ENCODE peak calls at places on chromosome 7, in four cellular contexts. L, P, M and R are unnamed samples.

GRCh38 chr7:27064169-27064568 is 31.6 kb downstream of the HOXA1 start:
- DNase-seq in L (no peak), P (no peak), M (no peak), R (no peak)

GRCh38 chr7:17234398-17235021 is 63.9 kb upstream of the AHR start:
- DNase-seq in L (no peak), P (peak; percentile 71), M (peak; percentile 76), R (peak; percentile 56)

GRCh38 chr7:151608031-151608551 is 88.4 kb upstream of the RHEB start:
- DNase-seq in L (no peak), P (no peak), M (no peak), R (no peak)

GRCh38 chr7:83794834-83795233 is 145.9 kb upstream of the SEMA3E start:
- DNase-seq in L (no peak), P (no peak), M (no peak), R (no peak)

GRCh38 chr7:157006205-157006747 is 4.2 kb downstream of the MNX1 start:
- DNase-seq in L (no peak), P (no peak), M (no peak), R (peak; percentile 37)

GRCh38 chr7:117385340-117386124 is 41.8 kb downstream of the ASZ1 start:
- DNase-seq in L (no peak), P (peak; percentile 52), M (no peak), R (no peak)

GRCh38 chr7:130292682-130293257 is at the start of gene CPA4:
- DNase-seq in L (no peak), P (peak; percentile 21), M (no peak), R (no peak)

GRCh38 chr7:150428671-150429451 is 21.6 kb upstream of the GIMAP8 start:
- DNase-seq in L (peak; percentile 64), P (peak; percentile 94), M (peak; percentile 9), R (peak; percentile 60)

GRCh38 chr7:151045262-151045661 is 3.1 kb upstream of the ASIC3 start:
- DNase-seq in L (no peak), P (no peak), M (no peak), R (no peak)

GRCh38 chr7:11191574-11192220 is 218.0 kb downstream of the PHF14 start:
- DNase-seq in L (no peak), P (no peak), M (no peak), R (no peak)

GRCh38 chr7:86733783-86734182 is 90.1 kb downstream of the GRM3 start:
- DNase-seq in L (no peak), P (peak; percentile 16), M (no peak), R (no peak)

GRCh38 chr7:18125536-18125935 is 97.9 kb upstream of the PRPS1L1 start:
- DNase-seq in L (no peak), P (no peak), M (no peak), R (no peak)

GRCh38 chr7:77258014-77258413 is 58.4 kb upstream of the FGL2 start:
- DNase-seq in L (no peak), P (no peak), M (no peak), R (no peak)

GRCh38 chr7:3301831-3302618 is 973 bp downstream of the SDK1 start:
- DNase-seq in L (no peak), P (peak; percentile 73), M (peak; percentile 53), R (peak; percentile 16)

GRCh38 chr7:23544913-23545354 is 13.2 kb upstream of the TRA2A start:
- DNase-seq in L (no peak), P (peak; percentile 55), M (peak; percentile 70), R (no peak)

GRCh38 chr7:151566897-151567320 is 47.2 kb upstream of the RHEB start:
- DNase-seq in L (no peak), P (peak; percentile 35), M (no peak), R (no peak)

GRCh38 chr7:95001258-95001657 is 93.9 kb downstream of the PPP1R9A start:
- DNase-seq in L (no peak), P (no peak), M (no peak), R (no peak)

GRCh38 chr7:16433568-16434122 is 12.3 kb upstream of the CRPPA start:
- DNase-seq in L (no peak), P (no peak), M (no peak), R (no peak)

GRCh38 chr7:1829111-1829510 is 159.0 kb downstream of the ELFN1 start:
- DNase-seq in L (no peak), P (no peak), M (no peak), R (peak; percentile 6)

GRCh38 chr7:134553976-134554375 is 5.1 kb downstream of the AKR1B15 start:
- DNase-seq in L (no peak), P (no peak), M (no peak), R (no peak)

GRCh38 chr7:155203059-155203881 is 94.4 kb upstream of the INSIG1 start:
- DNase-seq in L (no peak), P (no peak), M (no peak), R (no peak)

GRCh38 chr7:154584352-154585252 is 418.3 kb downstream of the PAXIP1 start:
- DNase-seq in L (no peak), P (no peak), M (no peak), R (no peak)

GRCh38 chr7:70408477-70408876 is 723.5 kb upstream of the GALNT17 start:
- DNase-seq in L (no peak), P (no peak), M (no peak), R (no peak)

GRCh38 chr7:29606287-29606721 is 42.7 kb downstream of the PRR15 start:
- DNase-seq in L (no peak), P (no peak), M (peak; percentile 63), R (no peak)

GRCh38 chr7:139731802-139732470 is 45.9 kb downstream of the HIPK2 start:
- DNase-seq in L (peak; percentile 57), P (peak; percentile 88), M (peak; percentile 87), R (peak; percentile 91)

GRCh38 chr7:102927303-102927933 is 14.6 kb downstream of the LRRC17 start:
- DNase-seq in L (no peak), P (no peak), M (no peak), R (no peak)